ENCODE peak calls at places on chromosome 14, in seven cellular contexts. One of them, this sample, is unnamed.

GRCh38 chr14:91405724-91406435 is 11.7 kb downstream of the CCDC88C start:
- DNase-seq in NT2/D1: no peak
- DNase-seq in lower lobe of right lung: no peak
- DNase-seq in left ventricle myocardium inferior: no peak
- DNase-seq in IMR-90: no peak
- DNase-seq in adrenal gland: no peak
- DNase-seq in HCT116: no peak
- DNase-seq in this sample: no peak

GRCh38 chr14:90842726-90843125 is 26.5 kb upstream of the TTC7B start:
- DNase-seq in NT2/D1: no peak
- DNase-seq in lower lobe of right lung: peak; percentile 57
- DNase-seq in left ventricle myocardium inferior: no peak
- DNase-seq in IMR-90: no peak
- DNase-seq in adrenal gland: no peak
- DNase-seq in HCT116: no peak
- DNase-seq in this sample: no peak

GRCh38 chr14:29558516-29558915 is 369.1 kb downstream of the PRKD1 start:
- DNase-seq in NT2/D1: no peak
- DNase-seq in lower lobe of right lung: no peak
- DNase-seq in left ventricle myocardium inferior: no peak
- DNase-seq in IMR-90: peak; percentile 80
- DNase-seq in adrenal gland: no peak
- DNase-seq in HCT116: no peak
- DNase-seq in this sample: no peak

GRCh38 chr14:101019541-101019940 is 116.0 kb upstream of the RTL1 start:
- DNase-seq in NT2/D1: no peak
- DNase-seq in lower lobe of right lung: no peak
- DNase-seq in left ventricle myocardium inferior: no peak
- DNase-seq in IMR-90: no peak
- DNase-seq in adrenal gland: peak; percentile 4
- DNase-seq in HCT116: no peak
- DNase-seq in this sample: peak; percentile 3

GRCh38 chr14:30194769-30195168 is 267.1 kb upstream of the PRKD1 start:
- DNase-seq in NT2/D1: no peak
- DNase-seq in lower lobe of right lung: no peak
- DNase-seq in left ventricle myocardium inferior: no peak
- DNase-seq in IMR-90: peak; percentile 91
- DNase-seq in adrenal gland: no peak
- DNase-seq in HCT116: no peak
- DNase-seq in this sample: no peak

GRCh38 chr14:47189911-47190503 is 485.4 kb downstream of the MDGA2 start:
- DNase-seq in NT2/D1: no peak
- DNase-seq in lower lobe of right lung: no peak
- DNase-seq in left ventricle myocardium inferior: no peak
- DNase-seq in IMR-90: no peak
- DNase-seq in adrenal gland: no peak
- DNase-seq in HCT116: no peak
- DNase-seq in this sample: no peak

GRCh38 chr14:104977681-104978647 is at the start of gene AHNAK2:
- DNase-seq in NT2/D1: peak; percentile 56
- DNase-seq in lower lobe of right lung: peak; percentile 85
- DNase-seq in left ventricle myocardium inferior: peak; percentile 78
- DNase-seq in IMR-90: peak; percentile 67
- DNase-seq in adrenal gland: peak; percentile 83
- DNase-seq in HCT116: peak; percentile 68
- DNase-seq in this sample: peak; percentile 74

GRCh38 chr14:51337520-51337919 is 97.5 kb downstream of the TMX1 start:
- DNase-seq in NT2/D1: no peak
- DNase-seq in lower lobe of right lung: no peak
- DNase-seq in left ventricle myocardium inferior: no peak
- DNase-seq in IMR-90: no peak
- DNase-seq in adrenal gland: no peak
- DNase-seq in HCT116: no peak
- DNase-seq in this sample: no peak

GRCh38 chr14:55691659-55692058 is 111.7 kb downstream of the KTN1 start:
- DNase-seq in NT2/D1: no peak
- DNase-seq in lower lobe of right lung: no peak
- DNase-seq in left ventricle myocardium inferior: no peak
- DNase-seq in IMR-90: no peak
- DNase-seq in adrenal gland: no peak
- DNase-seq in HCT116: no peak
- DNase-seq in this sample: no peak

GRCh38 chr14:54478621-54479215 is 10.1 kb downstream of the GMFB start:
- DNase-seq in NT2/D1: no peak
- DNase-seq in lower lobe of right lung: no peak
- DNase-seq in left ventricle myocardium inferior: no peak
- DNase-seq in IMR-90: no peak
- DNase-seq in adrenal gland: no peak
- DNase-seq in HCT116: no peak
- DNase-seq in this sample: no peak

GRCh38 chr14:89960895-89961294 is 5.2 kb downstream of the TDP1 start:
- DNase-seq in NT2/D1: no peak
- DNase-seq in lower lobe of right lung: no peak
- DNase-seq in left ventricle myocardium inferior: no peak
- DNase-seq in IMR-90: no peak
- DNase-seq in adrenal gland: no peak
- DNase-seq in HCT116: no peak
- DNase-seq in this sample: no peak

GRCh38 chr14:91108941-91109611 is 4.8 kb upstream of the DGLUCY start:
- DNase-seq in NT2/D1: no peak
- DNase-seq in lower lobe of right lung: peak; percentile 53
- DNase-seq in left ventricle myocardium inferior: no peak
- DNase-seq in IMR-90: no peak
- DNase-seq in adrenal gland: no peak
- DNase-seq in HCT116: no peak
- DNase-seq in this sample: peak; percentile 31

GRCh38 chr14:61466905-61467280 is 145.5 kb downstream of the PRKCH start:
- DNase-seq in NT2/D1: no peak
- DNase-seq in lower lobe of right lung: no peak
- DNase-seq in left ventricle myocardium inferior: no peak
- DNase-seq in IMR-90: no peak
- DNase-seq in adrenal gland: no peak
- DNase-seq in HCT116: no peak
- DNase-seq in this sample: no peak

GRCh38 chr14:55804198-55804553 is 224.2 kb downstream of the KTN1 start:
- DNase-seq in NT2/D1: no peak
- DNase-seq in lower lobe of right lung: no peak
- DNase-seq in left ventricle myocardium inferior: no peak
- DNase-seq in IMR-90: no peak
- DNase-seq in adrenal gland: no peak
- DNase-seq in HCT116: no peak
- DNase-seq in this sample: no peak

GRCh38 chr14:50060871-50061663 is 55.3 kb downstream of the VCPKMT start:
- DNase-seq in NT2/D1: no peak
- DNase-seq in lower lobe of right lung: no peak
- DNase-seq in left ventricle myocardium inferior: peak; percentile 38
- DNase-seq in IMR-90: peak; percentile 95
- DNase-seq in adrenal gland: peak; percentile 82
- DNase-seq in HCT116: no peak
- DNase-seq in this sample: peak; percentile 82

GRCh38 chr14:78254911-78255431 is 84.8 kb downstream of the NRXN3 start:
- DNase-seq in NT2/D1: no peak
- DNase-seq in lower lobe of right lung: no peak
- DNase-seq in left ventricle myocardium inferior: no peak
- DNase-seq in IMR-90: no peak
- DNase-seq in adrenal gland: no peak
- DNase-seq in HCT116: no peak
- DNase-seq in this sample: no peak

GRCh38 chr14:95840094-95840493 is 36.5 kb upstream of the TUNAR start:
- DNase-seq in NT2/D1: no peak
- DNase-seq in lower lobe of right lung: no peak
- DNase-seq in left ventricle myocardium inferior: no peak
- DNase-seq in IMR-90: no peak
- DNase-seq in adrenal gland: no peak
- DNase-seq in HCT116: no peak
- DNase-seq in this sample: no peak

GRCh38 chr14:39434401-39434800 is 2.2 kb upstream of the FBXO33 start:
- DNase-seq in NT2/D1: no peak
- DNase-seq in lower lobe of right lung: no peak
- DNase-seq in left ventricle myocardium inferior: no peak
- DNase-seq in IMR-90: peak; percentile 8
- DNase-seq in adrenal gland: no peak
- DNase-seq in HCT116: no peak
- DNase-seq in this sample: no peak

GRCh38 chr14:105939810-105940508 is 413.6 kb downstream of the TMEM121 start:
- DNase-seq in NT2/D1: no peak
- DNase-seq in lower lobe of right lung: no peak
- DNase-seq in left ventricle myocardium inferior: no peak
- DNase-seq in IMR-90: no peak
- DNase-seq in adrenal gland: no peak
- DNase-seq in HCT116: no peak
- DNase-seq in this sample: no peak

GRCh38 chr14:50335989-50336391 is 23.9 kb downstream of the DMAC2L start:
- DNase-seq in NT2/D1: no peak
- DNase-seq in lower lobe of right lung: no peak
- DNase-seq in left ventricle myocardium inferior: peak; percentile 38
- DNase-seq in IMR-90: peak; percentile 65
- DNase-seq in adrenal gland: no peak
- DNase-seq in HCT116: no peak
- DNase-seq in this sample: peak; percentile 32

DNA sequence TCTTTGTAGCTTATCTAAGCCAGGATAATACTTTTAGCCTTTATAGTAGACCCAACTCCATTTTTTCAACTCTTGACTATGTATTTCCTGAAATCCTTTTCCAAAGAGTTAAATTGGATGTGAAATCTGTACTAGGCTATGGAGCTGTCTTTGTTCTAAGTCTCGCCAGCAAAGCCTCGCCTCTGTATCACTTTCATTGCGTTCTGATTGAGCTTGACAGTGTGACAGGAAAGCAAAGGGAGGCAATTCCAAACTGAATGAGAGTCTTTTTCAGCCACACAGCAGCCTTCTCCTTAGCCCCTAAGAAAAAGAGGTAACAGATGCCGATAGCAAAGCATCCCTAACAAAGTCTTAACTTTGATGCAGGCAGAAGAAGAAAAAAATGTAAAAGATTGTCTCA is 154.6 kb upstream of the OTX2 start:
- DNase-seq in NT2/D1: no peak
- DNase-seq in lower lobe of right lung: no peak
- DNase-seq in left ventricle myocardium inferior: no peak
- DNase-seq in IMR-90: no peak
- DNase-seq in adrenal gland: no peak
- DNase-seq in HCT116: no peak
- DNase-seq in this sample: no peak
- H3K27me3 ChIP-seq in NT2/D1: no peaks in the 10 kb centered on the region
- H3K27me3 ChIP-seq in lower lobe of right lung: no peaks in the 10 kb centered on the region
- H3K27me3 ChIP-seq in left ventricle myocardium inferior: peaks cover 5% of the 10 kb centered on the region
- H3K27me3 ChIP-seq in IMR-90: no peaks in the 10 kb centered on the region
- H3K27me3 ChIP-seq in adrenal gland: no peaks in the 10 kb centered on the region
- H3K27me3 ChIP-seq in HCT116: peaks cover 57% of the 10 kb centered on the region
- H3K27me3 ChIP-seq in this sample: no peaks in the 10 kb centered on the region

DNA sequence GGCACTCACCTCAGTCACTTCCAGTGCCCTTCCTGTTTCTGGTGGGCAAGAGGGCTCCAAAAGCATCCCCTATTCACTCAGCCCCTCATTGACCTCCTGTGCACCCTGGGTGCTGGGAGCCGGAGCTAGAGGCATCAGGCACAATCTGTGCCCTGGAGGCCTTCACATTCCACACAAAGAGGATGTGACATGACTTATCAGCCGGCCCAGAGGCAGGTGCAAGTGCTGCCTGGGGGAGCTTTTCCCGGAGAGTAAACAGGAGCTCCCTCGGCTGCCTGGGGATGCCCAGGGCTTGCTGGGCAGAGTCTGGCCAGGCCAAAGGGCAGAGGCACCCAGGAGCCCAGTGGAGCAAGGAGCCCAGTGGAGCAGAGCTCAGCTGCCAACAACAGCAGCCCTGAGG is 64.5 kb downstream of the BCL11B start:
- DNase-seq in NT2/D1: no peak
- DNase-seq in lower lobe of right lung: no peak
- DNase-seq in left ventricle myocardium inferior: no peak
- DNase-seq in IMR-90: no peak
- DNase-seq in adrenal gland: no peak
- DNase-seq in HCT116: no peak
- DNase-seq in this sample: no peak
- H3K4me1 ChIP-seq in NT2/D1: no peaks in the 10 kb centered on the region
- H3K4me1 ChIP-seq in lower lobe of right lung: no peaks in the 10 kb centered on the region
- H3K4me1 ChIP-seq in left ventricle myocardium inferior: no peaks in the 10 kb centered on the region
- H3K4me1 ChIP-seq in IMR-90: no peaks in the 10 kb centered on the region
- H3K4me1 ChIP-seq in adrenal gland: no peaks in the 10 kb centered on the region
- H3K4me1 ChIP-seq in HCT116: no peaks in the 10 kb centered on the region
- H3K4me1 ChIP-seq in this sample: no peaks in the 10 kb centered on the region

DNA sequence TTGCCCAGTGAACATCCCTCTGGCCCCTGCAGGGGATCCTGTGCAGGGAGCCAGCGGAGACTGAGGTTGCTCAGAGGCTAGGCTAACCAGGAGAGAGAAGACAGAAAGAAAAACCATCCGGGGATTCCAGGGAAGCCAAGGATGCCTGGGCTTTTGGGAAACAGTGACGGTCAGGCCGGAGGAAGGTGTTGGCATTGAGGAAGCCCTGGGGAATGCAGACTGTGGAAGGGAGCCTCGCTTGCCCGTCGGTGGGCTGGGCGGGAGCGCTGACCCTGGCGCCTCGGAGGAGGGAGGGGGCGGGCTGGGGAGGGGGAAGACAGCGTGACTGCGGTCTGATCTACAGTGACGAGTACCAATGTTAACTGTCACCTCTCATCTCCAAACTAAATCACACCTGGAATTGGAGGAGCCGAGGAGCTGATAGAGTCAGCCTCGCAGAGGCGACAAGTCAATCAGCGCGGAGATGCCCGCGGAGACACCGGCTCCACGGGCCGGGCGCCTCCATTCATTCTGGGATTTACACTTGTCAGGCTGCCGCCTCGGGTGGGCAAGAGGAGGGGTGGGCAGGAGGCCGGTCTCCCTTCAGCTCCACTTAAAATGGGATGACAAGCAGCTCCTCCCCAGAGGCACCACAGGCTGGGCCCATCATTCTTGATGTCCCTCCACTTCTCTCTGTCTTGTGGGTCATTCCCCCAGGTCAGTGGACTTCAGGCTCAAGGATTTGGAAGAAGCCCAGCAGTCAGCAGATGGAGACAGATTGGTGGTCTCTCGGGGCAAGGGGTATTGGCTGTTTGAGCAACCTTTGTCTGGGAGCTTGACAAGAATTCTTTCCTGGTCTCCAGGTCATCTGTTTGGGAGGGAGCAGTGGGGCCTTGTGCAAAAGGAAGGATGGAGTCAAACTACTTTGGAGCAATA is 20.4 kb upstream of the GPATCH2L start:
- DNase-seq in NT2/D1: no peak
- DNase-seq in lower lobe of right lung: no peak
- DNase-seq in left ventricle myocardium inferior: no peak
- DNase-seq in IMR-90: no peak
- DNase-seq in adrenal gland: no peak
- DNase-seq in HCT116: no peak
- DNase-seq in this sample: no peak
- H3K27me3 ChIP-seq in NT2/D1: peaks cover 21% of the 10 kb centered on the region
- H3K27me3 ChIP-seq in lower lobe of right lung: peaks cover 51% of the 10 kb centered on the region
- H3K27me3 ChIP-seq in left ventricle myocardium inferior: peaks cover 97% of the 10 kb centered on the region
- H3K27me3 ChIP-seq in IMR-90: peaks cover 18% of the 10 kb centered on the region
- H3K27me3 ChIP-seq in adrenal gland: peaks cover 29% of the 10 kb centered on the region
- H3K27me3 ChIP-seq in HCT116: peaks cover 44% of the 10 kb centered on the region
- H3K27me3 ChIP-seq in this sample: no peaks in the 10 kb centered on the region

GRCh38 chr14:35303149-35303548 is 11.0 kb downstream of the PSMA6 start:
- DNase-seq in NT2/D1: no peak
- DNase-seq in lower lobe of right lung: no peak
- DNase-seq in left ventricle myocardium inferior: no peak
- DNase-seq in IMR-90: no peak
- DNase-seq in adrenal gland: no peak
- DNase-seq in HCT116: no peak
- DNase-seq in this sample: no peak
- H3K4me1 ChIP-seq in NT2/D1: no peaks in the 10 kb centered on the region
- H3K4me1 ChIP-seq in lower lobe of right lung: peaks cover 46% of the 10 kb centered on the region
- H3K4me1 ChIP-seq in left ventricle myocardium inferior: peaks cover 84% of the 10 kb centered on the region
- H3K4me1 ChIP-seq in IMR-90: peaks cover 5% of the 10 kb centered on the region
- H3K4me1 ChIP-seq in adrenal gland: peaks cover 40% of the 10 kb centered on the region
- H3K4me1 ChIP-seq in HCT116: no peaks in the 10 kb centered on the region
- H3K4me1 ChIP-seq in this sample: no peaks in the 10 kb centered on the region